ENCODE peak calls at places on chromosomes 7 and 10, in seven cellular contexts. One of them, this sample, is unnamed.

GRCh38 chr7:42192851-42193456 is 44.1 kb downstream of the GLI3 start:
- ATAC-seq in heart right ventricle: no peak
- ATAC-seq in heart left ventricle: no peak
- ATAC-seq in aorta: no peak
- ATAC-seq in activated naive CD8-positive, alpha-beta T cell treated with anti-CD3 and anti-CD28 coated beads, Interleukin-2, amount 10 ng/mL, durations not matched to agents 7 days and 5 days: no peak
- ATAC-seq in stimulated activated naive B cell treated with anti-CD40 and anti-IgM and Interleukin-4, amounts not matched to agents 10 μg/mL and 1 μg/mL and 100 μg/mL, for 72 hours: no peak
- ATAC-seq in gastroesophageal sphincter: no peak
- ATAC-seq in this sample: no peak

GRCh38 chr10:73647211-73647874 is 6.1 kb upstream of the MYOZ1 start:
- ATAC-seq in heart right ventricle: no peak
- ATAC-seq in heart left ventricle: peak
- ATAC-seq in aorta: peak
- ATAC-seq in activated naive CD8-positive, alpha-beta T cell treated with anti-CD3 and anti-CD28 coated beads, Interleukin-2, amount 10 ng/mL, durations not matched to agents 7 days and 5 days: peak
- ATAC-seq in stimulated activated naive B cell treated with anti-CD40 and anti-IgM and Interleukin-4, amounts not matched to agents 10 μg/mL and 1 μg/mL and 100 μg/mL, for 72 hours: peak
- ATAC-seq in gastroesophageal sphincter: peak
- ATAC-seq in this sample: no peak

GRCh38 chr7:64639267-64640001 is 26.5 kb upstream of the ZNF107 start:
- ATAC-seq in heart right ventricle: peak
- ATAC-seq in heart left ventricle: no peak
- ATAC-seq in aorta: no peak
- ATAC-seq in activated naive CD8-positive, alpha-beta T cell treated with anti-CD3 and anti-CD28 coated beads, Interleukin-2, amount 10 ng/mL, durations not matched to agents 7 days and 5 days: no peak
- ATAC-seq in stimulated activated naive B cell treated with anti-CD40 and anti-IgM and Interleukin-4, amounts not matched to agents 10 μg/mL and 1 μg/mL and 100 μg/mL, for 72 hours: peak
- ATAC-seq in gastroesophageal sphincter: no peak
- ATAC-seq in this sample: peak

GRCh38 chr7:19958309-19958896 is 185.0 kb upstream of the TMEM196 start:
- ATAC-seq in heart right ventricle: no peak
- ATAC-seq in heart left ventricle: no peak
- ATAC-seq in aorta: peak
- ATAC-seq in activated naive CD8-positive, alpha-beta T cell treated with anti-CD3 and anti-CD28 coated beads, Interleukin-2, amount 10 ng/mL, durations not matched to agents 7 days and 5 days: no peak
- ATAC-seq in stimulated activated naive B cell treated with anti-CD40 and anti-IgM and Interleukin-4, amounts not matched to agents 10 μg/mL and 1 μg/mL and 100 μg/mL, for 72 hours: no peak
- ATAC-seq in gastroesophageal sphincter: peak
- ATAC-seq in this sample: no peak

GRCh38 chr7:98754041-98754479 is 115.8 kb downstream of the TMEM130 start:
- ATAC-seq in heart right ventricle: peak
- ATAC-seq in heart left ventricle: no peak
- ATAC-seq in aorta: no peak
- ATAC-seq in activated naive CD8-positive, alpha-beta T cell treated with anti-CD3 and anti-CD28 coated beads, Interleukin-2, amount 10 ng/mL, durations not matched to agents 7 days and 5 days: no peak
- ATAC-seq in stimulated activated naive B cell treated with anti-CD40 and anti-IgM and Interleukin-4, amounts not matched to agents 10 μg/mL and 1 μg/mL and 100 μg/mL, for 72 hours: no peak
- ATAC-seq in gastroesophageal sphincter: no peak
- ATAC-seq in this sample: no peak

GRCh38 chr7:143248781-143249354 is 14.4 kb upstream of the GSTK1 start:
- ATAC-seq in heart right ventricle: no peak
- ATAC-seq in heart left ventricle: no peak
- ATAC-seq in aorta: no peak
- ATAC-seq in activated naive CD8-positive, alpha-beta T cell treated with anti-CD3 and anti-CD28 coated beads, Interleukin-2, amount 10 ng/mL, durations not matched to agents 7 days and 5 days: no peak
- ATAC-seq in stimulated activated naive B cell treated with anti-CD40 and anti-IgM and Interleukin-4, amounts not matched to agents 10 μg/mL and 1 μg/mL and 100 μg/mL, for 72 hours: no peak
- ATAC-seq in gastroesophageal sphincter: no peak
- ATAC-seq in this sample: no peak

GRCh38 chr7:2968616-2969397 is 74.9 kb downstream of the CARD11 start:
- ATAC-seq in heart right ventricle: no peak
- ATAC-seq in heart left ventricle: no peak
- ATAC-seq in aorta: no peak
- ATAC-seq in activated naive CD8-positive, alpha-beta T cell treated with anti-CD3 and anti-CD28 coated beads, Interleukin-2, amount 10 ng/mL, durations not matched to agents 7 days and 5 days: no peak
- ATAC-seq in stimulated activated naive B cell treated with anti-CD40 and anti-IgM and Interleukin-4, amounts not matched to agents 10 μg/mL and 1 μg/mL and 100 μg/mL, for 72 hours: no peak
- ATAC-seq in gastroesophageal sphincter: no peak
- ATAC-seq in this sample: no peak

GRCh38 chr7:101913876-101914275 is 96.5 kb downstream of the CUX1 start:
- ATAC-seq in heart right ventricle: no peak
- ATAC-seq in heart left ventricle: no peak
- ATAC-seq in aorta: no peak
- ATAC-seq in activated naive CD8-positive, alpha-beta T cell treated with anti-CD3 and anti-CD28 coated beads, Interleukin-2, amount 10 ng/mL, durations not matched to agents 7 days and 5 days: no peak
- ATAC-seq in stimulated activated naive B cell treated with anti-CD40 and anti-IgM and Interleukin-4, amounts not matched to agents 10 μg/mL and 1 μg/mL and 100 μg/mL, for 72 hours: no peak
- ATAC-seq in gastroesophageal sphincter: no peak
- ATAC-seq in this sample: no peak

GRCh38 chr10:11156480-11156879 is 138.8 kb downstream of the CELF2 start:
- ATAC-seq in heart right ventricle: no peak
- ATAC-seq in heart left ventricle: no peak
- ATAC-seq in aorta: no peak
- ATAC-seq in activated naive CD8-positive, alpha-beta T cell treated with anti-CD3 and anti-CD28 coated beads, Interleukin-2, amount 10 ng/mL, durations not matched to agents 7 days and 5 days: no peak
- ATAC-seq in stimulated activated naive B cell treated with anti-CD40 and anti-IgM and Interleukin-4, amounts not matched to agents 10 μg/mL and 1 μg/mL and 100 μg/mL, for 72 hours: no peak
- ATAC-seq in gastroesophageal sphincter: no peak
- ATAC-seq in this sample: no peak

GRCh38 chr7:4157651-4158050 is 524.4 kb upstream of the FOXK1 start:
- ATAC-seq in heart right ventricle: no peak
- ATAC-seq in heart left ventricle: no peak
- ATAC-seq in aorta: no peak
- ATAC-seq in activated naive CD8-positive, alpha-beta T cell treated with anti-CD3 and anti-CD28 coated beads, Interleukin-2, amount 10 ng/mL, durations not matched to agents 7 days and 5 days: no peak
- ATAC-seq in stimulated activated naive B cell treated with anti-CD40 and anti-IgM and Interleukin-4, amounts not matched to agents 10 μg/mL and 1 μg/mL and 100 μg/mL, for 72 hours: no peak
- ATAC-seq in gastroesophageal sphincter: no peak
- ATAC-seq in this sample: no peak

GRCh38 chr7:101870361-101871062 is 53.1 kb downstream of the CUX1 start:
- ATAC-seq in heart right ventricle: no peak
- ATAC-seq in heart left ventricle: peak
- ATAC-seq in aorta: no peak
- ATAC-seq in activated naive CD8-positive, alpha-beta T cell treated with anti-CD3 and anti-CD28 coated beads, Interleukin-2, amount 10 ng/mL, durations not matched to agents 7 days and 5 days: no peak
- ATAC-seq in stimulated activated naive B cell treated with anti-CD40 and anti-IgM and Interleukin-4, amounts not matched to agents 10 μg/mL and 1 μg/mL and 100 μg/mL, for 72 hours: peak
- ATAC-seq in gastroesophageal sphincter: peak
- ATAC-seq in this sample: no peak

GRCh38 chr10:95480102-95480900 is 80.9 kb downstream of the SORBS1 start:
- ATAC-seq in heart right ventricle: peak
- ATAC-seq in heart left ventricle: peak
- ATAC-seq in aorta: peak
- ATAC-seq in activated naive CD8-positive, alpha-beta T cell treated with anti-CD3 and anti-CD28 coated beads, Interleukin-2, amount 10 ng/mL, durations not matched to agents 7 days and 5 days: no peak
- ATAC-seq in stimulated activated naive B cell treated with anti-CD40 and anti-IgM and Interleukin-4, amounts not matched to agents 10 μg/mL and 1 μg/mL and 100 μg/mL, for 72 hours: no peak
- ATAC-seq in gastroesophageal sphincter: peak
- ATAC-seq in this sample: no peak

GRCh38 chr10:4154317-4154716 is 369.3 kb upstream of the KLF6 start:
- ATAC-seq in heart right ventricle: no peak
- ATAC-seq in heart left ventricle: peak
- ATAC-seq in aorta: no peak
- ATAC-seq in activated naive CD8-positive, alpha-beta T cell treated with anti-CD3 and anti-CD28 coated beads, Interleukin-2, amount 10 ng/mL, durations not matched to agents 7 days and 5 days: peak
- ATAC-seq in stimulated activated naive B cell treated with anti-CD40 and anti-IgM and Interleukin-4, amounts not matched to agents 10 μg/mL and 1 μg/mL and 100 μg/mL, for 72 hours: no peak
- ATAC-seq in gastroesophageal sphincter: no peak
- ATAC-seq in this sample: no peak

GRCh38 chr7:23759556-23760391 is 49.8 kb downstream of the STK31 start:
- ATAC-seq in heart right ventricle: no peak
- ATAC-seq in heart left ventricle: no peak
- ATAC-seq in aorta: no peak
- ATAC-seq in activated naive CD8-positive, alpha-beta T cell treated with anti-CD3 and anti-CD28 coated beads, Interleukin-2, amount 10 ng/mL, durations not matched to agents 7 days and 5 days: no peak
- ATAC-seq in stimulated activated naive B cell treated with anti-CD40 and anti-IgM and Interleukin-4, amounts not matched to agents 10 μg/mL and 1 μg/mL and 100 μg/mL, for 72 hours: no peak
- ATAC-seq in gastroesophageal sphincter: no peak
- ATAC-seq in this sample: no peak

GRCh38 chr10:71912431-71912830 is 51.8 kb upstream of the CHST3 start:
- ATAC-seq in heart right ventricle: no peak
- ATAC-seq in heart left ventricle: no peak
- ATAC-seq in aorta: no peak
- ATAC-seq in activated naive CD8-positive, alpha-beta T cell treated with anti-CD3 and anti-CD28 coated beads, Interleukin-2, amount 10 ng/mL, durations not matched to agents 7 days and 5 days: no peak
- ATAC-seq in stimulated activated naive B cell treated with anti-CD40 and anti-IgM and Interleukin-4, amounts not matched to agents 10 μg/mL and 1 μg/mL and 100 μg/mL, for 72 hours: no peak
- ATAC-seq in gastroesophageal sphincter: no peak
- ATAC-seq in this sample: no peak

GRCh38 chr10:26821699-26822542 is 38.8 kb downstream of the ABI1 start:
- ATAC-seq in heart right ventricle: no peak
- ATAC-seq in heart left ventricle: no peak
- ATAC-seq in aorta: no peak
- ATAC-seq in activated naive CD8-positive, alpha-beta T cell treated with anti-CD3 and anti-CD28 coated beads, Interleukin-2, amount 10 ng/mL, durations not matched to agents 7 days and 5 days: no peak
- ATAC-seq in stimulated activated naive B cell treated with anti-CD40 and anti-IgM and Interleukin-4, amounts not matched to agents 10 μg/mL and 1 μg/mL and 100 μg/mL, for 72 hours: no peak
- ATAC-seq in gastroesophageal sphincter: no peak
- ATAC-seq in this sample: no peak

GRCh38 chr10:45015590-45015989 is 14.9 kb downstream of the ZNF22 start:
- ATAC-seq in heart right ventricle: no peak
- ATAC-seq in heart left ventricle: no peak
- ATAC-seq in aorta: no peak
- ATAC-seq in activated naive CD8-positive, alpha-beta T cell treated with anti-CD3 and anti-CD28 coated beads, Interleukin-2, amount 10 ng/mL, durations not matched to agents 7 days and 5 days: no peak
- ATAC-seq in stimulated activated naive B cell treated with anti-CD40 and anti-IgM and Interleukin-4, amounts not matched to agents 10 μg/mL and 1 μg/mL and 100 μg/mL, for 72 hours: no peak
- ATAC-seq in gastroesophageal sphincter: no peak
- ATAC-seq in this sample: no peak

GRCh38 chr10:130463104-130463875 is 327.1 kb downstream of the GLRX3 start:
- ATAC-seq in heart right ventricle: no peak
- ATAC-seq in heart left ventricle: no peak
- ATAC-seq in aorta: peak
- ATAC-seq in activated naive CD8-positive, alpha-beta T cell treated with anti-CD3 and anti-CD28 coated beads, Interleukin-2, amount 10 ng/mL, durations not matched to agents 7 days and 5 days: no peak
- ATAC-seq in stimulated activated naive B cell treated with anti-CD40 and anti-IgM and Interleukin-4, amounts not matched to agents 10 μg/mL and 1 μg/mL and 100 μg/mL, for 72 hours: no peak
- ATAC-seq in gastroesophageal sphincter: no peak
- ATAC-seq in this sample: peak

GRCh38 chr7:130896898-130897514 is 163.0 kb upstream of the KLF14 start:
- ATAC-seq in heart right ventricle: peak
- ATAC-seq in heart left ventricle: peak
- ATAC-seq in aorta: peak
- ATAC-seq in activated naive CD8-positive, alpha-beta T cell treated with anti-CD3 and anti-CD28 coated beads, Interleukin-2, amount 10 ng/mL, durations not matched to agents 7 days and 5 days: peak
- ATAC-seq in stimulated activated naive B cell treated with anti-CD40 and anti-IgM and Interleukin-4, amounts not matched to agents 10 μg/mL and 1 μg/mL and 100 μg/mL, for 72 hours: peak
- ATAC-seq in gastroesophageal sphincter: peak
- ATAC-seq in this sample: peak

GRCh38 chr7:151340794-151341356 is 737 bp upstream of the NUB1 start:
- ATAC-seq in heart right ventricle: peak
- ATAC-seq in heart left ventricle: no peak
- ATAC-seq in aorta: peak
- ATAC-seq in activated naive CD8-positive, alpha-beta T cell treated with anti-CD3 and anti-CD28 coated beads, Interleukin-2, amount 10 ng/mL, durations not matched to agents 7 days and 5 days: no peak
- ATAC-seq in stimulated activated naive B cell treated with anti-CD40 and anti-IgM and Interleukin-4, amounts not matched to agents 10 μg/mL and 1 μg/mL and 100 μg/mL, for 72 hours: no peak
- ATAC-seq in gastroesophageal sphincter: no peak
- ATAC-seq in this sample: no peak

GRCh38 chr7:33418251-33418701 is 288.9 kb downstream of the BBS9 start:
- ATAC-seq in heart right ventricle: no peak
- ATAC-seq in heart left ventricle: no peak
- ATAC-seq in aorta: no peak
- ATAC-seq in activated naive CD8-positive, alpha-beta T cell treated with anti-CD3 and anti-CD28 coated beads, Interleukin-2, amount 10 ng/mL, durations not matched to agents 7 days and 5 days: no peak
- ATAC-seq in stimulated activated naive B cell treated with anti-CD40 and anti-IgM and Interleukin-4, amounts not matched to agents 10 μg/mL and 1 μg/mL and 100 μg/mL, for 72 hours: no peak
- ATAC-seq in gastroesophageal sphincter: no peak
- ATAC-seq in this sample: no peak

GRCh38 chr10:45488365-45488764 is 114.3 kb downstream of the ALOX5 start:
- ATAC-seq in heart right ventricle: no peak
- ATAC-seq in heart left ventricle: no peak
- ATAC-seq in aorta: no peak
- ATAC-seq in activated naive CD8-positive, alpha-beta T cell treated with anti-CD3 and anti-CD28 coated beads, Interleukin-2, amount 10 ng/mL, durations not matched to agents 7 days and 5 days: no peak
- ATAC-seq in stimulated activated naive B cell treated with anti-CD40 and anti-IgM and Interleukin-4, amounts not matched to agents 10 μg/mL and 1 μg/mL and 100 μg/mL, for 72 hours: peak
- ATAC-seq in gastroesophageal sphincter: no peak
- ATAC-seq in this sample: no peak

GRCh38 chr7:77791336-77791735 is 6.9 kb downstream of the TMEM60 start:
- ATAC-seq in heart right ventricle: no peak
- ATAC-seq in heart left ventricle: no peak
- ATAC-seq in aorta: no peak
- ATAC-seq in activated naive CD8-positive, alpha-beta T cell treated with anti-CD3 and anti-CD28 coated beads, Interleukin-2, amount 10 ng/mL, durations not matched to agents 7 days and 5 days: no peak
- ATAC-seq in stimulated activated naive B cell treated with anti-CD40 and anti-IgM and Interleukin-4, amounts not matched to agents 10 μg/mL and 1 μg/mL and 100 μg/mL, for 72 hours: no peak
- ATAC-seq in gastroesophageal sphincter: no peak
- ATAC-seq in this sample: no peak

GRCh38 chr10:32095116-32095733 is 39.0 kb upstream of the KIF5B start:
- ATAC-seq in heart right ventricle: no peak
- ATAC-seq in heart left ventricle: no peak
- ATAC-seq in aorta: no peak
- ATAC-seq in activated naive CD8-positive, alpha-beta T cell treated with anti-CD3 and anti-CD28 coated beads, Interleukin-2, amount 10 ng/mL, durations not matched to agents 7 days and 5 days: no peak
- ATAC-seq in stimulated activated naive B cell treated with anti-CD40 and anti-IgM and Interleukin-4, amounts not matched to agents 10 μg/mL and 1 μg/mL and 100 μg/mL, for 72 hours: no peak
- ATAC-seq in gastroesophageal sphincter: no peak
- ATAC-seq in this sample: no peak

GRCh38 chr10:62259456-62259855 is 9.2 kb downstream of the RTKN2 start:
- ATAC-seq in heart right ventricle: no peak
- ATAC-seq in heart left ventricle: no peak
- ATAC-seq in aorta: no peak
- ATAC-seq in activated naive CD8-positive, alpha-beta T cell treated with anti-CD3 and anti-CD28 coated beads, Interleukin-2, amount 10 ng/mL, durations not matched to agents 7 days and 5 days: no peak
- ATAC-seq in stimulated activated naive B cell treated with anti-CD40 and anti-IgM and Interleukin-4, amounts not matched to agents 10 μg/mL and 1 μg/mL and 100 μg/mL, for 72 hours: no peak
- ATAC-seq in gastroesophageal sphincter: no peak
- ATAC-seq in this sample: no peak

GRCh38 chr7:135771961-135772638 is 23.5 kb upstream of the FAM180A start:
- ATAC-seq in heart right ventricle: no peak
- ATAC-seq in heart left ventricle: no peak
- ATAC-seq in aorta: no peak
- ATAC-seq in activated naive CD8-positive, alpha-beta T cell treated with anti-CD3 and anti-CD28 coated beads, Interleukin-2, amount 10 ng/mL, durations not matched to agents 7 days and 5 days: no peak
- ATAC-seq in stimulated activated naive B cell treated with anti-CD40 and anti-IgM and Interleukin-4, amounts not matched to agents 10 μg/mL and 1 μg/mL and 100 μg/mL, for 72 hours: no peak
- ATAC-seq in gastroesophageal sphincter: peak
- ATAC-seq in this sample: peak

GRCh38 chr10:100735345-100736143 is 9.8 kb upstream of the PAX2 start:
- ATAC-seq in heart right ventricle: no peak
- ATAC-seq in heart left ventricle: no peak
- ATAC-seq in aorta: no peak
- ATAC-seq in activated naive CD8-positive, alpha-beta T cell treated with anti-CD3 and anti-CD28 coated beads, Interleukin-2, amount 10 ng/mL, durations not matched to agents 7 days and 5 days: peak
- ATAC-seq in stimulated activated naive B cell treated with anti-CD40 and anti-IgM and Interleukin-4, amounts not matched to agents 10 μg/mL and 1 μg/mL and 100 μg/mL, for 72 hours: no peak
- ATAC-seq in gastroesophageal sphincter: no peak
- ATAC-seq in this sample: no peak

GRCh38 chr7:106752345-106752744 is 91.4 kb upstream of the CCDC71L start:
- ATAC-seq in heart right ventricle: no peak
- ATAC-seq in heart left ventricle: no peak
- ATAC-seq in aorta: no peak
- ATAC-seq in activated naive CD8-positive, alpha-beta T cell treated with anti-CD3 and anti-CD28 coated beads, Interleukin-2, amount 10 ng/mL, durations not matched to agents 7 days and 5 days: no peak
- ATAC-seq in stimulated activated naive B cell treated with anti-CD40 and anti-IgM and Interleukin-4, amounts not matched to agents 10 μg/mL and 1 μg/mL and 100 μg/mL, for 72 hours: no peak
- ATAC-seq in gastroesophageal sphincter: no peak
- ATAC-seq in this sample: no peak

GRCh38 chr7:7897509-7897908 is 71.1 kb upstream of the GLCCI1 start:
- ATAC-seq in heart right ventricle: no peak
- ATAC-seq in heart left ventricle: no peak
- ATAC-seq in aorta: no peak
- ATAC-seq in activated naive CD8-positive, alpha-beta T cell treated with anti-CD3 and anti-CD28 coated beads, Interleukin-2, amount 10 ng/mL, durations not matched to agents 7 days and 5 days: no peak
- ATAC-seq in stimulated activated naive B cell treated with anti-CD40 and anti-IgM and Interleukin-4, amounts not matched to agents 10 μg/mL and 1 μg/mL and 100 μg/mL, for 72 hours: no peak
- ATAC-seq in gastroesophageal sphincter: no peak
- ATAC-seq in this sample: no peak

GRCh38 chr10:72506474-72506873 is 119.4 kb downstream of the MICU1 start:
- ATAC-seq in heart right ventricle: no peak
- ATAC-seq in heart left ventricle: no peak
- ATAC-seq in aorta: no peak
- ATAC-seq in activated naive CD8-positive, alpha-beta T cell treated with anti-CD3 and anti-CD28 coated beads, Interleukin-2, amount 10 ng/mL, durations not matched to agents 7 days and 5 days: no peak
- ATAC-seq in stimulated activated naive B cell treated with anti-CD40 and anti-IgM and Interleukin-4, amounts not matched to agents 10 μg/mL and 1 μg/mL and 100 μg/mL, for 72 hours: no peak
- ATAC-seq in gastroesophageal sphincter: no peak
- ATAC-seq in this sample: no peak

GRCh38 chr7:112232212-112232978 is 25.9 kb downstream of the ZNF277 start:
- ATAC-seq in heart right ventricle: no peak
- ATAC-seq in heart left ventricle: no peak
- ATAC-seq in aorta: no peak
- ATAC-seq in activated naive CD8-positive, alpha-beta T cell treated with anti-CD3 and anti-CD28 coated beads, Interleukin-2, amount 10 ng/mL, durations not matched to agents 7 days and 5 days: no peak
- ATAC-seq in stimulated activated naive B cell treated with anti-CD40 and anti-IgM and Interleukin-4, amounts not matched to agents 10 μg/mL and 1 μg/mL and 100 μg/mL, for 72 hours: no peak
- ATAC-seq in gastroesophageal sphincter: no peak
- ATAC-seq in this sample: no peak

GRCh38 chr10:2978111-2978510 is 89.2 kb upstream of the PFKP start:
- ATAC-seq in heart right ventricle: no peak
- ATAC-seq in heart left ventricle: no peak
- ATAC-seq in aorta: no peak
- ATAC-seq in activated naive CD8-positive, alpha-beta T cell treated with anti-CD3 and anti-CD28 coated beads, Interleukin-2, amount 10 ng/mL, durations not matched to agents 7 days and 5 days: no peak
- ATAC-seq in stimulated activated naive B cell treated with anti-CD40 and anti-IgM and Interleukin-4, amounts not matched to agents 10 μg/mL and 1 μg/mL and 100 μg/mL, for 72 hours: peak
- ATAC-seq in gastroesophageal sphincter: no peak
- ATAC-seq in this sample: peak